ENCODE peak calls at places on chromosomes 7 and 10, in six cellular contexts. S, B, D, Z, K and G are unnamed samples.

GRCh38 chr10:123890246-123890645 is 1.4 kb downstream of the CPXM2 start:
- DNase-seq in Z (no peak), B (no peak), D (no peak), S (no peak), K (no peak), G (no peak)

GRCh38 chr7:47266131-47266706 is 315.7 kb downstream of the TNS3 start:
- DNase-seq in B (no peak), Z (peak; percentile 63), K (peak; percentile 30), S (peak; percentile 65), D (peak; percentile 69), G (peak; percentile 7)

GRCh38 chr10:27744478-27745379 is 890 bp downstream of the MKX start:
- DNase-seq in K (peak; percentile 28), S (peak; percentile 29), B (no peak), Z (peak; percentile 66), D (peak; percentile 55), G (no peak)

GRCh38 chr7:115136796-115137443 is 215.0 kb downstream of the MDFIC start:
- DNase-seq in K (no peak), Z (no peak), B (no peak), S (no peak), D (no peak), G (no peak)

GRCh38 chr7:30526163-30526562 is 21.5 kb upstream of the GGCT start:
- DNase-seq in S (no peak), Z (no peak), D (peak; percentile 32), B (no peak), K (no peak), G (no peak)

GRCh38 chr10:98038333-98038732 is 7.9 kb upstream of the CRTAC1 start:
- DNase-seq in K (no peak), S (no peak), Z (no peak), D (peak; percentile 73), B (no peak), G (no peak)

GRCh38 chr10:128500642-128501041 is 374.4 kb upstream of the MKI67 start:
- DNase-seq in D (no peak), S (no peak), B (no peak), Z (no peak), K (no peak), G (no peak)

GRCh38 chr7:157461805-157462771 is 125.3 kb downstream of the DNAJB6 start:
- DNase-seq in D (no peak), Z (peak; percentile 55), S (no peak), K (no peak), B (no peak), G (no peak)

GRCh38 chr10:34543716-34544115 is 271.4 kb downstream of the PARD3 start:
- DNase-seq in S (no peak), Z (no peak), K (no peak), D (no peak), B (no peak), G (no peak)

GRCh38 chr7:49287653-49288052 is 363.3 kb downstream of the CDC14C start:
- DNase-seq in K (no peak), B (no peak), D (no peak), Z (no peak), S (no peak), G (no peak)

GRCh38 chr7:148699772-148700629 is 1.3 kb downstream of the CUL1 start:
- DNase-seq in D (no peak), Z (no peak), K (no peak), S (no peak), B (no peak), G (no peak)

GRCh38 chr10:84356951-84357350 is 28.6 kb downstream of the CCSER2 start:
- DNase-seq in D (no peak), K (no peak), B (no peak), S (no peak), Z (no peak), G (peak; percentile 10)